ENCODE peak calls at places on chromosome X, in ten cellular contexts. C is nucleus accumbens; X is GM12865; H is stimulated activated CD4-positive, alpha-beta T cell treated with anti-CD3 and anti-CD28 coated beads, Interleukin-12 subunit alpha, Interleukin-12 subunit beta, amount 100 ng/mL, for 24 hours; N is sciatic nerve; P is adipocyte; R is stimulated activated CD8-positive, alpha-beta memory T cell treated with anti-CD3 and anti-CD28 coated beads, Interleukin-2, amount 100 ng/mL, for 48 hours; W is A549; F is activated CD4-positive, alpha-beta T cell treated with anti-CD3 and anti-CD28 coated beads, Interleukin-2, amount 10 ng/mL, durations not matched to agents 7 days and 5 days; I is upper lobe of right lung. M is an unnamed sample.

GRCh38 chrX:133838761-133839676 is 146.4 kb downstream of the GPC3 start:
- DNase-seq in C (no peak), X (peak), H (no peak), N (no peak), P (peak), R (no peak), W (peak), F (peak), I (no peak), M (peak)

GRCh38 chrX:136750364-136750763 is 30.4 kb downstream of the ARHGEF6 start:
- DNase-seq in C (no peak), X (no peak), H (no peak), N (no peak), P (no peak), R (no peak), W (no peak), F (no peak), I (no peak), M (no peak)

GRCh38 chrX:1418901-1419544 is 27.1 kb upstream of the SLC25A6 start:
- DNase-seq in C (no peak), X (no peak), H (no peak), N (peak), P (no peak), R (no peak), W (no peak), F (no peak), I (peak), M (no peak)

GRCh38 chrX:154138857-154139256 is 5.2 kb upstream of the OPN1LW start:
- DNase-seq in C (no peak), X (no peak), H (no peak), N (peak), P (no peak), R (no peak), W (no peak), F (no peak), I (no peak), M (no peak)

GRCh38 chrX:16466640-16467432 is 183.1 kb upstream of the S100G start:
- DNase-seq in C (no peak), X (no peak), H (no peak), N (no peak), P (peak), R (no peak), W (no peak), F (no peak), I (no peak), M (no peak)

GRCh38 chrX:96027363-96027894 is 657.2 kb upstream of the DIAPH2 start:
- DNase-seq in C (no peak), X (no peak), H (no peak), N (no peak), P (peak), R (no peak), W (no peak), F (no peak), I (no peak), M (no peak)

GRCh38 chrX:15474058-15474457 is 19.1 kb downstream of the PIR start:
- DNase-seq in C (no peak), X (no peak), H (no peak), N (no peak), P (no peak), R (no peak), W (no peak), F (no peak), I (no peak), M (no peak)

GRCh38 chrX:17553451-17553850 is 178.5 kb downstream of the NHS start:
- DNase-seq in C (no peak), X (no peak), H (no peak), N (no peak), P (peak), R (no peak), W (no peak), F (no peak), I (no peak), M (no peak)

GRCh38 chrX:70354726-70355125 is 64.8 kb downstream of the KIF4A start:
- DNase-seq in C (no peak), X (no peak), H (no peak), N (no peak), P (no peak), R (no peak), W (no peak), F (no peak), I (no peak), M (no peak)